ENCODE peak calls at places on chromosomes 1 and 21, in six cellular contexts. U is NCI-H1105; R is NCI-H187; X is activated naive CD4-positive, alpha-beta T cell treated with Interleukin-2 at 50 U/mL for 16 hours; E is SHP77; T is activated CD8-positive, alpha-beta memory T cell treated with anti-CD3 and anti-CD28 coated beads for 1 hour. H is an unnamed sample.

GRCh38 chr1:109912214-109912861 is 1.7 kb downstream of the CSF1 start:
- DNase-seq in U (no peak), R (no peak), X (no peak), E (no peak), T (no peak), H (no peak)

GRCh38 chr21:39123375-39123774 is 59.9 kb downstream of the PSMG1 start:
- DNase-seq in U (no peak), R (no peak), X (no peak), E (no peak), T (no peak), H (no peak)

GRCh38 chr1:163076981-163077761 is 8.0 kb downstream of the RGS4 start:
- DNase-seq in U (no peak), R (no peak), X (no peak), E (no peak), T (no peak), H (no peak)

GRCh38 chr1:193115629-193116227 is 6.1 kb upstream of the CDC73 start:
- DNase-seq in U (no peak), R (no peak), X (no peak), E (no peak), T (no peak), H (no peak)

GRCh38 chr1:234842726-234843641 is 233.0 kb upstream of the IRF2BP2 start:
- DNase-seq in U (no peak), R (peak), X (peak), E (no peak), T (peak), H (no peak)

GRCh38 chr1:234531181-234532132 is 52.5 kb upstream of the TARBP1 start:
- DNase-seq in U (no peak), R (no peak), X (no peak), E (no peak), T (no peak), H (no peak)

GRCh38 chr1:38614861-38615260 is 244.7 kb downstream of the RRAGC start:
- DNase-seq in U (no peak), R (no peak), X (no peak), E (no peak), T (no peak), H (no peak)

GRCh38 chr1:205916541-205916940 is 26.7 kb downstream of the SLC26A9 start:
- DNase-seq in U (no peak), R (no peak), X (no peak), E (no peak), T (no peak), H (no peak)

GRCh38 chr21:31914472-31914871 is 41.7 kb downstream of the HUNK start:
- DNase-seq in U (no peak), R (no peak), X (no peak), E (no peak), T (no peak), H (no peak)

GRCh38 chr21:29186246-29186645 is 55.8 kb downstream of the MAP3K7CL start:
- DNase-seq in U (no peak), R (no peak), X (no peak), E (no peak), T (no peak), H (no peak)

GRCh38 chr1:207579436-207579799 is 65.5 kb upstream of the CR1L start:
- DNase-seq in U (peak), R (no peak), X (peak), E (peak), T (no peak), H (no peak)

GRCh38 chr1:216420746-216421145 is 2.5 kb downstream of the USH2A start:
- DNase-seq in U (no peak), R (no peak), X (no peak), E (no peak), T (no peak), H (no peak)

GRCh38 chr1:3482590-3482899 is 28.1 kb downstream of the ARHGEF16 start:
- DNase-seq in U (no peak), R (no peak), X (no peak), E (no peak), T (no peak), H (no peak)

GRCh38 chr1:231808990-231809389 is 182.4 kb downstream of the DISC1 start:
- DNase-seq in U (no peak), R (no peak), X (no peak), E (no peak), T (no peak), H (no peak)

GRCh38 chr1:109467301-109467777 is 993 bp downstream of the SYPL2 start:
- DNase-seq in U (no peak), R (no peak), X (no peak), E (no peak), T (no peak), H (no peak)

GRCh38 chr1:16905112-16905855 is 9.5 kb downstream of the RNU1-2 start:
- DNase-seq in U (peak), R (no peak), X (peak), E (peak), T (no peak), H (peak)

GRCh38 chr1:36156329-36157114 is 562 bp downstream of the MAP7D1 start:
- DNase-seq in U (peak), R (peak), X (peak), E (peak), T (peak), H (peak)

GRCh38 chr1:219575563-219575962 is 37.3 kb downstream of the ZC3H11B start:
- DNase-seq in U (no peak), R (no peak), X (no peak), E (no peak), T (no peak), H (no peak)